ENCODE peak calls at places on chromosome 3, in seven cellular contexts. D, F, L, A, M, U and R are unnamed samples.

GRCh38 chr3:65729553-65729952 is 309.2 kb downstream of the MAGI1 start:
- DNase-seq in D (no peak), L (peak; percentile 84), U (peak; percentile 67), M (peak; percentile 22), F (peak; percentile 57), A (no peak), R (no peak)

GRCh38 chr3:45055032-45055410 is 28.9 kb downstream of the CLEC3B start:
- DNase-seq in U (no peak), F (peak; percentile 57), M (no peak), A (no peak), D (no peak), L (no peak), R (no peak)

GRCh38 chr3:4888913-4889846 is 90.1 kb upstream of the BHLHE40 start:
- DNase-seq in D (no peak), U (no peak), A (no peak), F (peak; percentile 5), L (no peak), M (no peak), R (peak; percentile 59)

GRCh38 chr3:50356553-50356952 is 2.8 kb downstream of the TMEM115 start:
- DNase-seq in F (no peak), D (no peak), A (no peak), M (no peak), U (no peak), L (peak; percentile 61), R (no peak)

GRCh38 chr3:164174049-164174448 is 904.2 kb downstream of the SI start:
- DNase-seq in L (no peak), D (no peak), U (no peak), F (no peak), A (no peak), M (no peak), R (no peak)

GRCh38 chr3:175476489-175476888 is 617.4 kb downstream of the NAALADL2 start:
- DNase-seq in U (no peak), D (no peak), A (no peak), M (no peak), F (no peak), L (no peak), R (no peak)

GRCh38 chr3:42097166-42097946 is 6.2 kb downstream of the TRAK1 start:
- DNase-seq in M (no peak), L (no peak), F (peak; percentile 69), U (no peak), A (no peak), D (no peak), R (peak; percentile 78)

GRCh38 chr3:120908030-120908802 is at the start of gene STXBP5L:
- DNase-seq in U (peak; percentile 95), A (peak; percentile 99), D (peak; percentile 86), L (peak; percentile 48), M (peak; percentile 97), F (peak; percentile 34), R (peak; percentile 71)

GRCh38 chr3:106457278-106458210 is 588.7 kb upstream of the CBLB start:
- DNase-seq in A (no peak), M (no peak), L (peak; percentile 37), F (peak; percentile 61), D (no peak), U (no peak), R (peak; percentile 48)

GRCh38 chr3:192408721-192409151 is 318.6 kb downstream of the FGF12 start:
- DNase-seq in F (no peak), M (peak; percentile 30), D (no peak), L (no peak), U (peak; percentile 57), A (peak; percentile 39), R (no peak)

GRCh38 chr3:196639517-196640500 is at the start of gene NRROS:
- DNase-seq in D (peak; percentile 86), L (peak; percentile 67), U (peak; percentile 77), A (peak; percentile 58), M (peak; percentile 33), F (no peak), R (peak; percentile 85)

GRCh38 chr3:43048470-43048869 is 57.4 kb downstream of the POMGNT2 start:
- DNase-seq in A (no peak), U (no peak), F (no peak), M (no peak), L (no peak), D (no peak), R (no peak)

GRCh38 chr3:139122221-139122581 is 77.5 kb upstream of the PRR23C start:
- DNase-seq in A (no peak), U (no peak), L (no peak), D (no peak), M (no peak), F (peak; percentile 65), R (no peak)

GRCh38 chr3:39147374-39147709 is 6.0 kb downstream of the CSRNP1 start:
- DNase-seq in M (no peak), F (no peak), L (no peak), D (no peak), A (no peak), U (no peak), R (no peak)

GRCh38 chr3:171306631-171307030 is 153.6 kb downstream of the TNIK start:
- DNase-seq in D (no peak), L (peak; percentile 86), M (peak; percentile 51), F (peak; percentile 96), A (no peak), U (peak; percentile 56), R (no peak)

GRCh38 chr3:172320468-172320867 is 127.8 kb downstream of the GHSR start:
- DNase-seq in F (no peak), L (no peak), U (no peak), D (no peak), M (no peak), A (no peak), R (no peak)

DNA sequence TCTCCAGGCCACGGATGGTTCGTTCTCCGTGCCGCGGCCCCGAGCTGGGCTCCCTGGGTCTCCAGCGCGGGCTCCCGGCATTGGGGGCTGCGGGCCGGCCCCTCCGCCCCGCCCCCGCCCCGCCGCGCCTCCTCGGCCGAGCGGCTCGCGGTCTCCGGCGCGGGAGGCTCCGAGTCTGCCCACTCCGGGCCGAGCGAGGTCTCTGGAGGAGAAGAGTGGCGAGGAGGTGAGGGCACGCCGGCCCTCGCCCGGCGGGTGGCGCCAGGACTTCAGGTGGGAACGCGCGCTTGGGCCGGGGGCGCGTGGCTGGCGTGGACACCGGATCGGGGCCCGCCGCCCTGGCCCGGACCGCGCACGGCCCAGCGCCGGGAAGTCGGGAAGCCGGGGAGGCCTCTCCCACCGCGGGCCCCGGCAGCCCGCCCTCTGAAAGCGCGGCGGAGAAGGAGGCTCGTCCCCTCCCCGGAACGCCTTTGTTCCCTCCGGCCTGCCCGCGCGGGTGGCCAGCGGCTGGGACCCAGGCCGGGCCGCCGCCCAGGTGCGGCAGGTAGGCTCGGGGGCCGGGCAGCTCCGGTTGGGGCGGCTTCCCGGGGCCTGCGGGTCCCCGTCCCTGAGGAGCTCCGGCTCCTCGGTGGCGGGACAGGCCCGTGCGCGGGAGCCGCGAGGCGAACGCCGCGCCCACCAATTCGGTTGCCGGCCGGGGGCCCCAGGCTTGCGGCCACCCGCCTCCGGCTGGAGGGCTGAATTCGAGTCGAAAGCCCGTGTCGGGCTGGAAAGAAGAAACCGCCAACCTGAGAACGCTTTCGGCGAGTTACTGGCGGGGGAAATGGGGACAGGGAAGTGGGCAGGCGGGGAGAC is 1.1 kb downstream of the B3GNT5 start:
- DNase-seq in A (peak; percentile 54), M (peak; percentile 70), U (no peak), D (peak; percentile 83), L (peak; percentile 28), F (no peak), R (peak; percentile 45)
- TF ChIP-seq CTCF in A (no peak), M (no peak), U (no peak), D (no peak), L (no peak), F (no peak), R (no peak)

GRCh38 chr3:188927971-188928370 is 243.8 kb upstream of the TPRG1 start:
- DNase-seq in M (no peak), F (no peak), A (no peak), D (no peak), U (no peak), L (no peak), R (no peak)

GRCh38 chr3:188926741-188927650 is 244.8 kb upstream of the TPRG1 start:
- DNase-seq in U (no peak), F (no peak), D (no peak), L (no peak), M (no peak), A (no peak), R (no peak)

GRCh38 chr3:188926141-188926540 is 245.6 kb upstream of the TPRG1 start:
- DNase-seq in M (no peak), U (no peak), A (no peak), L (no peak), D (no peak), F (no peak), R (no peak)

GRCh38 chr3:188931531-188931930 is 240.2 kb upstream of the TPRG1 start:
- DNase-seq in F (no peak), A (no peak), L (no peak), M (no peak), D (no peak), U (no peak), R (no peak)

GRCh38 chr3:188929138-188929537 is 242.6 kb upstream of the TPRG1 start:
- DNase-seq in D (no peak), A (no peak), U (no peak), F (no peak), M (no peak), L (no peak), R (no peak)
- TF ChIP-seq CTCF in D (peak; percentile 26), A (no peak), U (peak; percentile 18), F (peak; percentile 31), M (no peak), L (peak; percentile 17), R (no peak)

DNA sequence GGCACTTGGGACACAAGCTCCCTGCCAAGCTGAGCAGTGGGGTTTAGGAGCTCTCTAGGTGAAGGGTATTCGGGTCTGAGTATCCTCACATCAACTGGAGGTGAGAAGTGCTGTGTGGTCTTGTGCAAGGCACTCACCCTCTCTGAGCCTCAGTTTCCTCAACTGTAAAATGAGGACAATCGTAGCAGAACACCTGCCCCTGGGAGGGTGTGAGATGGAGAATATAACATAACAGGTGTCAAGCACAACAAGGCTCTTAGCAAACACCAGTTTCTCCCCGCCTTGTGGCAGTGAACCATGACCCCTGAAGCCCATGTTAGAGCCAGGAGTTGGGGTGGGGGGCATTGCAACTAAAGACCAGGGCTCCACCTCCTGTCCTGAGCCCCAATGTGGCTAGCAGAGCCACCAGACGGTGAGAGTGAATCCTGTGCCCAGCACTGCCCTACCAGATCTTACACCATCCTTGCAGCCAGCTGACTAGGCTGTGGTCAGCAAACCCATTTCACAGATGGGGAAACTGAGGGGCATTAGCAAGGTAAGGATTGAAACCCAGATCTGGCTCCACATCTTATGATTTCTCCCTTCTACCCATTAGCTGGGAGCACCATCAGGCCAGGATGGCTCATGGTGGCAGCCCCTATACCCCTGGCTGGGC is 2.6 kb upstream of the PLXND1 start:
- DNase-seq in L (no peak), U (no peak), D (no peak), M (no peak), F (no peak), A (no peak), R (no peak)
- TF ChIP-seq CTCF in L (no peak), U (no peak), D (no peak), M (no peak), F (no peak), A (no peak), R (no peak)

DNA sequence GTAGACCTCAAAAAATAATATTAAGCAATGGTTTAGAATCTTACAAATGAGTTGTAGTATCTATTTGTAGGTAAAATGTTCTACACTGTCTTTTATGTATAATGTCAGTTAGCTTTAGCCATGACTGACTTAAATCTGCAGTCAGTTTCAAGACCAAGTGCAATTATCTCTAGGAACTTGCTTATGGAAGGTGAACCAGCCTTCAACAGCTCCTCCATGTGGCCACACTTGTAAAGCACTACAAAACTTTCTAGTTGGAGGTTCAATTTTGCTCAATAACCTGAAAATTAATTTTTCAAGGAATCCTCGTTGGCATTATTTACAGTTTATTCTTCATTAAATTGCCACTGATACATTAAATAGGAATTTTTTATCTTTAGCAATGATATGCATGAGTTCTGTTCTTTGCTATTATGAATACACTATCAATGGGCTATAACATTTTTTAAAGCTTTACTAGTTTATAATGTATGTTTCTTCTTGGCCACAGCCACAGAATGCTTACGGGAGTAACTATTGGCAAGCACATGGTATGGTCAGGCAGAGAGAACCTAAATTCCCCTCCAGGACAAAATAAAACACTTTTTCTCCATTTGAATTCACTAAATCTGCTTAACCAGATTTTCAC is 315.3 kb upstream of the UBE2E2 start:
- DNase-seq in L (no peak), A (peak; percentile 26), F (no peak), U (peak; percentile 54), M (no peak), D (no peak), R (peak; percentile 27)
- TF ChIP-seq CTCF in L (peak; percentile 31), A (peak; percentile 71), F (peak; percentile 47), U (peak; percentile 43), M (peak; percentile 15), D (peak; percentile 60), R (peak; percentile 34)